ENCODE peak calls at places on chromosomes 16 and 17, in four cellular contexts. N is tibial nerve, E is A549, K is thyroid gland. Q is an unnamed sample.

GRCh38 chr16:54143934-54144333 is 142.7 kb downstream of the IRX3 start:
- DNase-seq in N (no peak), E (no peak), K (no peak), Q (no peak)

GRCh38 chr16:81779540-81780320 is 639 bp downstream of the PLCG2 start:
- DNase-seq in N (no peak), E (peak; percentile 48), K (peak; percentile 54), Q (no peak)

GRCh38 chr16:84086357-84086756 is 30.4 kb downstream of the MBTPS1 start:
- DNase-seq in N (no peak), E (no peak), K (no peak), Q (no peak)

GRCh38 chr16:87371261-87371866 is 12.2 kb downstream of the FBXO31 start:
- DNase-seq in N (no peak), E (no peak), K (no peak), Q (no peak)

GRCh38 chr16:11333696-11334095 is 11.6 kb upstream of the RMI2 start:
- DNase-seq in N (no peak), E (no peak), K (no peak), Q (no peak)

GRCh38 chr16:55495616-55496289 is 13.1 kb upstream of the LPCAT2 start:
- DNase-seq in N (no peak), E (no peak), K (peak; percentile 81), Q (no peak)

GRCh38 chr17:17497065-17497844 is 1.1 kb upstream of the RASD1 start:
- DNase-seq in N (no peak), E (no peak), K (no peak), Q (peak; percentile 19)

GRCh38 chr16:85173981-85174751 is 61.9 kb upstream of the CIBAR2 start:
- DNase-seq in N (no peak), E (peak; percentile 76), K (peak; percentile 66), Q (peak; percentile 63)

GRCh38 chr17:2996208-2996855 is 67.1 kb downstream of the OR1D5 start:
- DNase-seq in N (peak; percentile 61), E (no peak), K (no peak), Q (peak; percentile 59)

GRCh38 chr17:57999496-58000017 is 7.5 kb downstream of the SRSF1 start:
- DNase-seq in N (no peak), E (peak; percentile 53), K (no peak), Q (no peak)

GRCh38 chr17:59487161-59487873 is 78.1 kb upstream of the DHX40 start:
- DNase-seq in N (no peak), E (no peak), K (no peak), Q (no peak)

GRCh38 chr16:2078096-2078495 is 30.3 kb downstream of the TSC2 start:
- DNase-seq in N (no peak), E (no peak), K (no peak), Q (no peak)

GRCh38 chr17:48504953-48505352 is 25.9 kb downstream of the HOXB1 start:
- DNase-seq in N (no peak), E (no peak), K (no peak), Q (no peak)

GRCh38 chr17:4341616-4341977 is 24.9 kb downstream of the UBE2G1 start:
- DNase-seq in N (no peak), E (no peak), K (no peak), Q (no peak)

GRCh38 chr17:4340914-4341615 is 25.4 kb downstream of the UBE2G1 start:
- DNase-seq in N (no peak), E (no peak), K (no peak), Q (no peak)

GRCh38 chr17:4344926-4345325 is 21.5 kb downstream of the UBE2G1 start:
- DNase-seq in N (no peak), E (no peak), K (no peak), Q (no peak)

GRCh38 chr17:4345569-4345968 is 20.9 kb downstream of the UBE2G1 start:
- DNase-seq in N (no peak), E (no peak), K (no peak), Q (no peak)

GRCh38 chr17:4342535-4342934 is 23.9 kb downstream of the UBE2G1 start:
- DNase-seq in N (no peak), E (no peak), K (no peak), Q (no peak)
- H3K4me1 ChIP-seq in N (no peaks in the 10 kb centered on the region), E (peaks cover 36% of the 10 kb centered on the region), K (peaks cover 21% of the 10 kb centered on the region), Q (peaks cover 6% of the 10 kb centered on the region)

GRCh38 chr17:42315402-42316156 is 27.3 kb downstream of the STAT5A start:
- DNase-seq in N (no peak), E (no peak), K (no peak), Q (no peak)
- TF ChIP-seq POLR2A in N (no peak), E (no peak), K (no peak), Q (no peak)

GRCh38 chr16:28903344-28904042 is 21.5 kb downstream of the RABEP2 start:
- DNase-seq in N (no peak), E (no peak), K (no peak), Q (no peak)
- H3K4me3 ChIP-seq in N (no peak overlapping the region), E (no peak overlapping the region), K (no peak overlapping the region), Q (no peak overlapping the region)

GRCh38 chr16:29256501-29256981 is 150.0 kb downstream of the NPIPB11 start:
- DNase-seq in N (no peak), E (no peak), K (no peak), Q (peak; percentile 26)

DNA sequence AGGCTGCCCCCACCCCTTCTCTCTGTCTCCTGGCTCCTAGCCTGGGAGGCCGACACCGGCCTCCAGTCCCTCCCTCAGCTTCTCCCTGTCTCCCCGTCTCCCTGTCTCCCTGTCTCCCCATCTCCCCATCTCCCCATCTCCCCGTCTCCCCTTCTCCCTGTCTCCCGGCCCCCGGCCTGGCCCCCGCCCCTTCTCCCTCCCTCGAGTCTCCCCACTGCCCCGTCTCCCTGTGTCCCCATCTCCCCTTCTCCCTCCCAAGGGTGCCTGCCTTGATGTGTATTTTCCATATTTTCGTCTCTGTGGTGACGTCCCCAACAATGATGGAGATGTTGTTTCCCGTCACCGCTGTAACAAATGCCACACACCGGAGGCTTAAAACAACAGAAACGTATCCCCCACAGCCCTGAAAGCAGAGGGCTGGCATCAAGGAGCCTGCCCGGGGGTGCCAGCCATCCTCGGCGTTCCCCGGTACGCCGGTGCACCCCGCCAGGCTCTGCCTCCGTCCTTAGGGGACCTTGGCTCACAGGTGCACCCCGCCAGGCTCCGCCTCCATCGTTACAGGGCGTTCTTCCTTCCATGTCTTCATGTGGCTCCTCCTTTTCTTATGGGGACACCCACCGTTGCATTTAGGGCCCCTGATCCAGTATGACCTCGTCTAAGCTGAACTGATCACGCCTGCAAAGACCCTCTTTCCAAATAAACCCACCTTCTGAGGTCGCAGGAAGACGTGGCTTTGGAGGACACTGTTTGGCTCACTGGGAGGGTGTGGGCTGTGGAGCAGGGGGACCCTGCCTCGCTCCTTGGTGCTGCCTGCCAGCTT is 151.6 kb downstream of the NPIPB11 start:
- DNase-seq in N (no peak), E (no peak), K (no peak), Q (peak; percentile 60)
- H3K4me1 ChIP-seq in N (no peaks in the 10 kb centered on the region), E (no peaks in the 10 kb centered on the region), K (peaks cover 10% of the 10 kb centered on the region), Q (peaks cover 27% of the 10 kb centered on the region)